ENCODE peak calls at places on chromosome 20, in six cellular contexts. G is tibial nerve, J is uterus, T is prostate gland, M is body of pancreas, V is transverse colon. Q is an unnamed sample.
A peak's percentile ranks its signal among the peaks of the same experiment; 100 is the strongest.

GRCh38 chr20:31670371-31671228 is 32.9 kb downstream of the COX4I2 start:
- DNase-seq in M (peak; percentile 83), V (peak; percentile 69), J (peak; percentile 57), G (peak; percentile 44), T (peak; percentile 68), Q (peak; percentile 89)

GRCh38 chr20:41497186-41497895 is 120.8 kb downstream of the CHD6 start:
- DNase-seq in J (no peak), V (no peak), G (no peak), T (no peak), M (no peak), Q (no peak)

GRCh38 chr20:14778096-14778495 is 440.7 kb upstream of the FLRT3 start:
- DNase-seq in J (no peak), V (no peak), T (peak; percentile 14), M (no peak), G (no peak), Q (no peak)

GRCh38 chr20:50314326-50314725 is 123.7 kb downstream of the CEBPB start:
- DNase-seq in M (no peak), J (no peak), T (no peak), G (no peak), V (peak; percentile 3), Q (no peak)

GRCh38 chr20:602357-602970 is 7.6 kb downstream of the TCF15 start:
- DNase-seq in G (no peak), J (no peak), M (no peak), V (no peak), T (no peak), Q (no peak)

GRCh38 chr20:57508381-57508780 is 16.6 kb downstream of the CTCFL start:
- DNase-seq in J (no peak), T (no peak), V (no peak), M (no peak), G (no peak), Q (no peak)

GRCh38 chr20:11454966-11455799 is 462.5 kb upstream of the BTBD3 start:
- DNase-seq in G (no peak), J (peak; percentile 39), V (peak; percentile 17), T (no peak), M (no peak), Q (no peak)

GRCh38 chr20:755931-756330 is 12.4 kb downstream of the SLC52A3 start:
- DNase-seq in T (no peak), G (no peak), V (no peak), J (no peak), M (no peak), Q (no peak)

GRCh38 chr20:6663104-6663503 is 104.4 kb upstream of the BMP2 start:
- DNase-seq in M (no peak), J (no peak), G (no peak), T (no peak), V (no peak), Q (no peak)

GRCh38 chr20:13009682-13010406 is 1.1 kb downstream of the SPTLC3 start:
- DNase-seq in M (peak; percentile 19), V (peak; percentile 30), T (peak; percentile 71), G (peak; percentile 66), J (peak; percentile 49), Q (no peak)

GRCh38 chr20:36483919-36484808 is 57.2 kb upstream of the MYL9 start:
- DNase-seq in M (no peak), T (no peak), J (no peak), G (no peak), V (no peak), Q (no peak)

GRCh38 chr20:25547063-25547462 is 38.3 kb downstream of the NINL start:
- DNase-seq in V (no peak), J (no peak), T (no peak), M (no peak), G (no peak), Q (no peak)

GRCh38 chr20:3796477-3797225 is 541 bp downstream of the CDC25B start:
- DNase-seq in V (no peak), T (no peak), G (no peak), M (no peak), J (no peak), Q (peak; percentile 71)

GRCh38 chr20:2697768-2698167 is 5.2 kb downstream of the EBF4 start:
- DNase-seq in T (peak; percentile 2), G (no peak), V (no peak), M (no peak), J (no peak), Q (no peak)

GRCh38 chr20:49284818-49285217 is 7.0 kb upstream of the ZNFX1 start:
- DNase-seq in M (no peak), J (no peak), T (no peak), V (no peak), G (no peak), Q (no peak)

GRCh38 chr20:49287555-49288249 is 9.8 kb upstream of the ZNFX1 start:
- DNase-seq in G (no peak), V (no peak), T (no peak), J (no peak), M (no peak), Q (no peak)

GRCh38 chr20:49286689-49287551 is 9.1 kb upstream of the ZNFX1 start:
- DNase-seq in G (no peak), T (no peak), J (no peak), V (peak; percentile 10), M (no peak), Q (peak; percentile 68)

GRCh38 chr20:49285233-49285668 is 7.4 kb upstream of the ZNFX1 start:
- DNase-seq in T (no peak), V (no peak), M (no peak), G (no peak), J (no peak), Q (no peak)

DNA sequence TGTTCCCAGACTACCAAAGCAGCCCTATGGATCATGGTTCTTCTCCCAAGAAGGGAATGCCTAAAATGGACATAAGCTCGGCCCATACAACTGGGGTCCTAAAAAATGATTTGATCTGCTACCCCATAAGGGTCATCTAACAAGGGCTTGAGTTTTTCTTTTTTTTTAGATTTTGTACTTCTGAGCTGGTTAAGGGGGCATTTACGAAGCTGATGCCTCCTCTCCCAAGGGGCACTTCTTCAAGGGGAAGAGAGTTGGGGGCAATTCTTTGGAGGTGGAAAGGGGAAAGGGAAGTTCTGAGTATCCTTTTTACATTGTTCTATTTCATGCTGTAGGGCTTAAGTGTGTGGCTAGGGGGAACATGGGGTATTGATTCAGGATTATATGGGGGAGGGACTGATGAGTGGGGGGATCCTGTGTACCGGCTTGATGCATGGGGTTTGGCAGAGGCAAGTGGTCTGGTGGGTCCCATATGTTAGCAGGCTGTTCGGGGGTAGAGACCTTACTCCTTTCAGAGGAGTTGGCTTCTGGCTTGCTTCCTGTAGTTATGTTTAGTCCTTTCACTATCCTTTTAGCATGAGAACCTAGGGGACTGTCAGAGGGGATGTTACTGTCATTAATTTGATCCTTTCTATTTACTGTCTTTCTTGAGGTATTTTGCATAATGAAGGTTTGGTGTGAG is 8.1 kb upstream of the ZNFX1 start:
- DNase-seq in M (no peak), T (no peak), V (no peak), G (no peak), J (no peak), Q (no peak)
- TF ChIP-seq POLR2A in M (no peak), T (no peak), V (no peak), G (no peak), J (no peak), Q (no peak)

GRCh38 chr20:51342510-51343236 is 199.8 kb downstream of the NFATC2 start:
- DNase-seq in J (no peak), V (peak; percentile 30), G (no peak), T (no peak), M (no peak), Q (no peak)

GRCh38 chr20:51347871-51348270 is 194.6 kb downstream of the NFATC2 start:
- DNase-seq in V (no peak), G (no peak), M (no peak), T (no peak), J (no peak), Q (no peak)

GRCh38 chr20:51348866-51349265 is 193.7 kb downstream of the NFATC2 start:
- DNase-seq in T (no peak), M (no peak), J (no peak), G (no peak), V (no peak), Q (no peak)

GRCh38 chr20:51346686-51347485 is 195.6 kb downstream of the NFATC2 start:
- DNase-seq in T (no peak), V (no peak), G (no peak), J (no peak), M (no peak), Q (no peak)

DNA sequence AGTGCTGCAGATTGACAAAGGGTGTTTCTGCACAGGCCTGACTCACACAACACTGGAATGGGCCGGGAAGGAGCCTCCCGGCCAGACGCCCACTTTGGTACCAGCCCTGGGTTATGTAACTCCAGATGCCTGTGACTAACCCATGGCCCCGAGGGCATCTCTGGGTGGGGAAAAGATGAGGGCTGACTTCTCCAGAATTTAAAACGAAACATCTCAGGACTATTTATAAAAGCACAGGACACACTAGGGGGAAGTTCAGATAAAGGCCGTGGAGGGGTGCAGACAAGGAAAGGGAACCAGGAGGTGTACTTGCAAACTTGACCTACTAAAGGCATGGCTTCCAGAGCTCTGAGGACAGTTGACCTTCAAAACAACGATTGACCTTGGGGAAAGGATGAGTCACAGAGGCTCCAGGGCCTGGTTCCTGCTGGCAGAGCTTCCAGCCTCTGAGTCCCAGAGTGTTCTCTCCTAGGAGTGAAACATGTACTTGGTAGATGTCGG is 196.9 kb downstream of the NFATC2 start:
- DNase-seq in M (no peak), G (peak; percentile 27), V (no peak), J (no peak), T (no peak), Q (no peak)
- TF ChIP-seq POLR2A in M (no peak), G (no peak), V (no peak), J (no peak), T (no peak), Q (no peak)

DNA sequence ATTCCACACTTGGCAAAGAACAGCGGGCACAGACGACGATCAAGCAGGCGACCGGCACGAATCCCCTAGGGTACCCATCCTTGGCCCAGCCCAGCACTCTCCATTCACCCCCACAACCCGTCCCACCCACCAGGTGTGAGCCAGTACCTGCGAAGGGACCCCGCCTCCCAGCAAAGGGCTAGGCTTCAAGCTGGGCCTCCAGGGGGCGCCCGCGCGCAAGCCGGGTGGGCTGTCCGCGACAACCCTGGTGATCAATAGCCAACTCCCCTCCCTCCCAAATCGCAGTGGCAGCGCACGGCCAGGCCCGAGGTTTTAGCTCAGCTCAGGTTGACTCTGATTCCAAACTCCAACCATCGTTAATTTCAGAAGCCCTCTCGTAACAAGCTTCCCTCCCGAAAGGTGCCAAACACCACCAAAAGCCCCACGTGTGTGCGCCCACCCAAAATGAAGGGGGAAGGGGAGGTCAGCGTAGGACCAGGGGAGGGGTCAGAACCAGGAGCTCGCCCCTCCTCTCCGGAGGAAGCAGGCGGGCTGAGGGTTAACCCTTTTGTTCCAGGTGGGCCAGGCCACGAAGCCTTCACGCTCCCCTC is 2.1 kb downstream of the SALL4 start:
- DNase-seq in G (peak; percentile 16), V (peak; percentile 69), J (peak; percentile 18), T (peak; percentile 73), M (peak; percentile 73), Q (peak; percentile 82)
- TF ChIP-seq POLR2A in G (no peak), V (no peak), J (no peak), T (no peak), M (peak; percentile 29), Q (no peak)

DNA sequence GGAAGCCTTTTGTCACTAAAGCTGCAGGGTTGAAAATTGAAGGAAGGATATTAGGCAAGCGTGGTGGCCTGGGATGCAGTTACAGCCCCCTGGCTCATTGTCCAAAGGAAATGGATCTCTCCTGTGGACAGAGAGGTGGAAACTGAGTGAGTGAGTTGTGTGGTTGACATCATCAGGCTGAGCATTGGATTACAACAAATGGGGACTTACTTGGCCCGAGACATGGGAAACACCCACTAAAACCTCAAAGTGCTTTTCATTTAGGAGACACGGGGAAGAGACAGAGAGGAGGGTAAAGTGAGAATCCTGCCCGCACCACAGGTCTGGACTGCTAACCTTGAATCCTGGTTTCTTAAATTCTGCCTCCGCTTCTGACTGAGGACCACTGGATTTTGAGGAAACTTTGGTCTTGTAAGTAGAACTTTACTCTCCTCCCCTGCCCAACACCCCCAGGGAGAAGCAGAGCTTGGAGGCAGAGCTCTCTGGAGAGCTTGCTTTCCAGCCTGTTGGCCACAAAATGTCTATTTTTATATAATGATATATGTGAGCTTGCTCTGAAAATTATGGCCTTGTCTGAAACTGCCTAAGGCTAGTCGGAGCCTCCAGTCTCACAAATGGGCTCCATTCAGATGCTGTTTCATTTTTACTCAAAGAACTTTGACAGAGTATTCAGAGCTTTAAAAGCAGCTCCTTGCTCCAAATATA is at the start of gene PKIG:
- DNase-seq in M (no peak), V (no peak), J (peak; percentile 79), T (no peak), G (peak; percentile 36), Q (peak; percentile 18)
- TF ChIP-seq POLR2A in M (peak; percentile 41), V (peak; percentile 34), J (peak; percentile 68), T (no peak), G (peak; percentile 39), Q (peak; percentile 67)